ENCODE peak calls at places on chromosome 19, in six cellular contexts. I is foreskin fibroblast, O is fibroblast of the aortic adventitia, E is osteoblast, P is AG04450, M is fibroblast of pulmonary artery. K is an unnamed sample.

GRCh38 chr19:4098493-4098892 is 25.4 kb downstream of the MAP2K2 start:
- DNase-seq in I (no peak), P (no peak), M (no peak), E (peak), O (no peak), K (no peak)

GRCh38 chr19:16571283-16571682 is 932 bp downstream of the SLC35E1 start:
- DNase-seq in M (peak), I (no peak), O (peak), E (peak), P (no peak), K (peak)

GRCh38 chr19:15479391-15480345 is at the start of gene PGLYRP2:
- DNase-seq in E (peak), O (no peak), M (peak), I (peak), P (no peak), K (no peak)

GRCh38 chr19:40191836-40192646 is 815 bp downstream of the MAP3K10 start:
- DNase-seq in P (no peak), O (peak), M (peak), E (peak), I (peak), K (peak)

GRCh38 chr19:6736169-6736916 is 1.0 kb downstream of the GPR108 start:
- DNase-seq in M (peak), I (peak), O (peak), P (peak), E (peak), K (peak)

GRCh38 chr19:31539386-31539785 is 190.2 kb upstream of the TSHZ3 start:
- DNase-seq in I (no peak), O (no peak), E (no peak), P (no peak), M (no peak), K (no peak)

GRCh38 chr19:51096473-51097165 is 11.6 kb downstream of the CTU1 start:
- DNase-seq in I (no peak), M (peak), P (no peak), O (no peak), E (peak), K (no peak)

GRCh38 chr19:38564981-38565685 is 52.6 kb downstream of the MAP4K1 start:
- DNase-seq in P (no peak), M (no peak), I (no peak), E (peak), O (no peak), K (no peak)

GRCh38 chr19:4234862-4235201 is 5.5 kb downstream of the EBI3 start:
- DNase-seq in M (no peak), E (no peak), P (no peak), I (no peak), O (no peak), K (no peak)

DNA sequence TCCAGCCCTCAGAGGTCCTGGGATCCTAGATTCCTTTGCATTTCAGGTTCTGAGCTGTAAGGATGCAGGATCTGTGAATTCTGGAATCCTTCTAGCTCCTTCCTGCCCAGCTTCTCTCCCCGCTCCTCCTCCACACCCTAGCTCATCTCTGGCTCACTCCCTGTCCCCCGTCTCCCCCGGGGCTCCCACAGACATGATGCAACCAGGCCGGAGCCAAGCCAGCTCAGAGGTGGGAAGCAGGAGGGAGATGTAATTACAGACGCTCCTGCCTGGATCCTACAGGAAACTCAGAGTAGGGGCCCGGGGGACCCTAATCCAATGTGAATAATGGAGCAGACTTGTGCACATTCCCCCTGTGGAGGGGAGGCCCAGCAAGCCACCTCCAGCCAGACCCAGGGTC is 4.5 kb downstream of the GNG8 start:
- DNase-seq in P (no peak), I (no peak), E (peak), O (peak), M (peak), K (peak)
- H3K4me3 ChIP-seq in P (no peak), I (no peak), E (no peak), O (no peak), M (no peak), K (no peak)

GRCh38 chr19:1245884-1246816 is 2.2 kb upstream of the MIDN start:
- DNase-seq in E (no peak), P (no peak), M (no peak), O (no peak), I (no peak), K (no peak)
- TF ChIP-seq CTCF in E (no peak), P (no peak), M (no peak), O (no peak), I (no peak), K (no peak)

GRCh38 chr19:45509692-45510015 is 2.4 kb downstream of the VASP start:
- DNase-seq in E (no peak), O (no peak), M (no peak), P (no peak), I (no peak), K (no peak)
- H3K4me3 ChIP-seq in E (peak), O (peak), M (peak), P (peak), I (peak), K (peak)

GRCh38 chr19:49340069-49340864 is 5.1 kb downstream of the CD37 start:
- DNase-seq in I (no peak), M (no peak), E (peak), P (no peak), O (no peak), K (peak)

GRCh38 chr19:49340865-49341718 is 5.9 kb downstream of the CD37 start:
- DNase-seq in O (no peak), P (no peak), M (no peak), I (no peak), E (peak), K (no peak)

GRCh38 chr19:49338023-49338677 is 2.9 kb downstream of the CD37 start:
- DNase-seq in O (no peak), M (no peak), P (no peak), E (no peak), I (no peak), K (no peak)

GRCh38 chr19:49338691-49339363 is 3.6 kb downstream of the CD37 start:
- DNase-seq in M (peak), I (no peak), P (no peak), E (peak), O (no peak), K (peak)

GRCh38 chr19:49339364-49340068 is 4.3 kb downstream of the CD37 start:
- DNase-seq in M (peak), E (peak), P (peak), I (peak), O (peak), K (peak)
- TF ChIP-seq CTCF in M (no peak), E (no peak), P (no peak), I (no peak), O (no peak), K (no peak)

GRCh38 chr19:53131732-53132131 is 978 bp downstream of the ZNF415 start:
- DNase-seq in I (no peak), M (no peak), P (no peak), E (no peak), O (no peak), K (no peak)

GRCh38 chr19:53130506-53130905 is 2.2 kb downstream of the ZNF415 start:
- DNase-seq in P (no peak), M (no peak), O (no peak), E (no peak), I (no peak), K (peak)

GRCh38 chr19:53136432-53136831 is 3.7 kb upstream of the ZNF415 start:
- DNase-seq in O (no peak), P (no peak), M (no peak), E (no peak), I (no peak), K (no peak)

GRCh38 chr19:53131085-53131484 is 1.6 kb downstream of the ZNF415 start:
- DNase-seq in O (no peak), M (no peak), I (no peak), P (no peak), E (no peak), K (peak)

GRCh38 chr19:53132231-53132991 is at the start of gene ZNF415:
- DNase-seq in O (peak), E (peak), I (peak), P (peak), M (peak), K (peak)
- H3K4me3 ChIP-seq in O (peak), E (peak), I (peak), P (peak), M (peak), K (peak)

GRCh38 chr19:11381535-11382369 is 2.4 kb downstream of the EPOR start:
- DNase-seq in O (peak), M (peak), I (peak), E (peak), P (no peak), K (peak)
- TF ChIP-seq CTCF in O (peak), M (no peak), I (no peak), E (peak), P (peak), K (peak)

DNA sequence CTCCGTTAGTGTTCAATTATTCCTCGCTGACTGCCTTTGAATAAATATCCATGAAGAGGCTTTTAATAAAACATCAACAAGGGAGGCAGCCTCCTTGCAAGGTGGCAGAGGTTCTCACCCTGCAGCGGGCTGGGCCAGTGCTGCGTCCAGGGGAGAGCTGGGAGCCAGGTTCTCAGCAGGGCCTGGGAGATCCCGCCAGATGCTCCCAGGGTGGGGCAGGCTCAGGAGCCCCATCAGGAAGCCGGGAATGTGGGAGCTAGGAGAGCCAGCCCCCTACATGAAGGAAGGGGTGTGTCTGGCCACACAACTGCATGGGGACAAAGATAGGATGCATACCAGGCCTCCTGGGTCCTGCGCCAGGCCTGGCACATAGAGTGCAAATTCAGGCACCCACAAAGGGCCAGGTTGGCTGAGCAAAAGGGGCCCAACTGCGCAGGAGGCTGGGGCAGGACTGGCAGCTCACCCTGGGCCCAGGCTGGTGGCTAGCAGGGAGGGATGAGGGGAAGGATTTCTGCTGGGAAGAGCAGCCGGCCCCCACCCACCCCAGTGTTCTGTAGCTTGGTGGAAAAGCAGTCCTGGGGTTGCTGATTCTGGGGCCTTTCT is 22.8 kb downstream of the VSTM2B start:
- DNase-seq in O (no peak), M (no peak), P (no peak), I (no peak), E (no peak), K (no peak)
- H3K4me3 ChIP-seq in O (no peak), M (no peak), P (no peak), I (no peak), E (no peak), K (no peak)

DNA sequence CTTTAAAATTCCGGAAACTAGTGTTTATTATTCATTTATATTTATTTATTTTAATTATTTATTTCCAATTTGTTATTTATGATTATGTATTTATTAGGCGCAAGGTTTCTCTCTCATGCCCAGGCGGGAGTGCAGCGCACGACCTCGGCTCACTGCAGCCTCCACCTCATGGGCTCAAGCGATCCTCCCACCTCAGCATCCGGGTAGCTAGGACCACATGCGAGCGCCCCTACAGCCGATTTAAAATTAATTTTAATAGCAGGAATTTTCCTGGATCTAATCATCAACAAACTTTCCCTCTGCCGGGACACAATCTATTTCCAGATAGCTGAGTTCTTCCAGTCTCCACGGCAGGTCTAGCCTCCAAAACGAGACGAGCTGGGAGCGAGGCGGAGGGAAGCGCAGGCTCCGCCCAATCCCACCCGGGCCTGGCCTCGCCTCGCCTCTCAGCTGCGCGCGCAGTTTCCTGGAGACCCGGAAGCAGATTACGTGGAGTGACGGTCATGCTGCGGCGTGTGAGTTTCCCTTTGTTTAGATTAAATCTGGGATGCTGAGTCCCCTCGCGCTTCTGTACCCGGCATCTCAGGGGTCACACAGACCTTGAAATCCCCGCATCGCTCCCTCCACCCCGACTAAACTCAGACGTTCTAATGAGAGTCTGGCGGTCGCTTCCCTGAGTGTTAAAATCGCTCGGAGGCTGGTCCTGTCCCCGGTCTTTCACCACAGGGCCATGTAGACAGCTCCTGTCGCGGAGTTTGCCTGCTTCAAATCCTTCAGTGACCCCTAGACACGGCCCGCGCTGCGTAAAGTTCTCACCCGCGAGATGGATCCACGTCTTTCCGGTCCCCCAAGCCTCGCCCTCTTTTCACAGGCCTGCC is at the start of gene ZNF880:
- DNase-seq in M (peak), E (peak), O (peak), I (peak), P (peak), K (peak)
- TF ChIP-seq CTCF in M (no peak), E (no peak), O (no peak), I (no peak), P (no peak), K (no peak)